ENCODE peak calls at places on chromosomes 7 and 10, in seven cellular contexts. One of them, this sample, is unnamed.

GRCh38 chr7:51123322-51124021 is 193.1 kb downstream of the COBL start:
- DNase-seq in heart left ventricle: peak; percentile 36
- DNase-seq in left ventricle myocardium inferior: no peak
- DNase-seq in lower lobe of right lung: no peak
- DNase-seq in cardiac muscle cell: no peak
- DNase-seq in astrocyte: peak; percentile 84
- DNase-seq in fibroblast of lung: peak; percentile 83
- DNase-seq in this sample: peak; percentile 72

GRCh38 chr7:18874875-18875274 is 242.6 kb downstream of the TWIST1 start:
- DNase-seq in heart left ventricle: no peak
- DNase-seq in left ventricle myocardium inferior: no peak
- DNase-seq in lower lobe of right lung: no peak
- DNase-seq in cardiac muscle cell: no peak
- DNase-seq in astrocyte: no peak
- DNase-seq in fibroblast of lung: peak; percentile 41
- DNase-seq in this sample: no peak

GRCh38 chr10:79542619-79543018 is 17.6 kb downstream of the SFTPA2 start:
- DNase-seq in heart left ventricle: no peak
- DNase-seq in left ventricle myocardium inferior: no peak
- DNase-seq in lower lobe of right lung: no peak
- DNase-seq in cardiac muscle cell: no peak
- DNase-seq in astrocyte: no peak
- DNase-seq in fibroblast of lung: no peak
- DNase-seq in this sample: no peak

GRCh38 chr10:48996-49395 is at the start of gene TUBB8:
- DNase-seq in heart left ventricle: no peak
- DNase-seq in left ventricle myocardium inferior: no peak
- DNase-seq in lower lobe of right lung: no peak
- DNase-seq in cardiac muscle cell: no peak
- DNase-seq in astrocyte: no peak
- DNase-seq in fibroblast of lung: no peak
- DNase-seq in this sample: no peak

GRCh38 chr7:21944616-21945373 is 904 bp downstream of the CDCA7L start:
- DNase-seq in heart left ventricle: peak; percentile 38
- DNase-seq in left ventricle myocardium inferior: peak; percentile 42
- DNase-seq in lower lobe of right lung: peak; percentile 84
- DNase-seq in cardiac muscle cell: peak; percentile 47
- DNase-seq in astrocyte: no peak
- DNase-seq in fibroblast of lung: no peak
- DNase-seq in this sample: no peak

GRCh38 chr10:59106441-59106840 is 70.0 kb upstream of the PHYHIPL start:
- DNase-seq in heart left ventricle: no peak
- DNase-seq in left ventricle myocardium inferior: no peak
- DNase-seq in lower lobe of right lung: no peak
- DNase-seq in cardiac muscle cell: no peak
- DNase-seq in astrocyte: no peak
- DNase-seq in fibroblast of lung: no peak
- DNase-seq in this sample: no peak

GRCh38 chr7:98137134-98137825 is 30.6 kb downstream of the LMTK2 start:
- DNase-seq in heart left ventricle: no peak
- DNase-seq in left ventricle myocardium inferior: no peak
- DNase-seq in lower lobe of right lung: no peak
- DNase-seq in cardiac muscle cell: no peak
- DNase-seq in astrocyte: no peak
- DNase-seq in fibroblast of lung: no peak
- DNase-seq in this sample: no peak

GRCh38 chr7:87600130-87601124 is at the start of gene ABCB1:
- DNase-seq in heart left ventricle: peak; percentile 54
- DNase-seq in left ventricle myocardium inferior: peak; percentile 33
- DNase-seq in lower lobe of right lung: peak; percentile 46
- DNase-seq in cardiac muscle cell: peak; percentile 59
- DNase-seq in astrocyte: peak; percentile 66
- DNase-seq in fibroblast of lung: peak; percentile 30
- DNase-seq in this sample: no peak

GRCh38 chr7:151727579-151728285 is 149.2 kb downstream of the PRKAG2 start:
- DNase-seq in heart left ventricle: peak; percentile 84
- DNase-seq in left ventricle myocardium inferior: peak; percentile 62
- DNase-seq in lower lobe of right lung: peak; percentile 67
- DNase-seq in cardiac muscle cell: no peak
- DNase-seq in astrocyte: peak; percentile 94
- DNase-seq in fibroblast of lung: peak; percentile 91
- DNase-seq in this sample: peak; percentile 92

GRCh38 chr7:514651-515598 is 4.7 kb downstream of the PDGFA start:
- DNase-seq in heart left ventricle: peak; percentile 60
- DNase-seq in left ventricle myocardium inferior: no peak
- DNase-seq in lower lobe of right lung: no peak
- DNase-seq in cardiac muscle cell: no peak
- DNase-seq in astrocyte: peak; percentile 43
- DNase-seq in fibroblast of lung: no peak
- DNase-seq in this sample: no peak
- H3K4me3 ChIP-seq in heart left ventricle: no peak overlapping the region
- H3K4me3 ChIP-seq in left ventricle myocardium inferior: peak overlapping the region; percentile 34
- H3K4me3 ChIP-seq in lower lobe of right lung: no peak overlapping the region
- H3K4me3 ChIP-seq in cardiac muscle cell: no peak overlapping the region
- H3K4me3 ChIP-seq in astrocyte: peak overlapping the region; percentile 27
- H3K4me3 ChIP-seq in fibroblast of lung: no peak overlapping the region
- H3K4me3 ChIP-seq in this sample: no peak overlapping the region

DNA sequence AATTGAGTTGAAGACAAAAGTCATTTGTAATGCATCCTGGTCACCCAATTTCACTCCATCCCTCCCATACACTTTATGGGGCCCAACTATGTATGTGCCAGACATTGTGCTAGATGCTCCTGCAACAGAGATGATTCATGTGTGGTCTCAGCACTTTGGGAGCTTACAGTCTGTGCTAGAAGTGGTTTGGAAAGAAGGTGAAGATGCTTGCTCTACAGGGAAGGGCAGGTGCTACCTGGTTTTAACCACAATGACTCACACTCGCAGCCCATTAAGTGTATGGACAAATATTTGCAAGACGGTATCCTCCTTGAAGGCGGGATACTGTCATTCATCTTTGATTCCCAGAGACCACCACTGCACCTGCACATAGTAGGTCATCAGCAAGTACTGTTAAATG is 257.6 kb downstream of the OTUD1 start:
- DNase-seq in heart left ventricle: no peak
- DNase-seq in left ventricle myocardium inferior: no peak
- DNase-seq in lower lobe of right lung: no peak
- DNase-seq in cardiac muscle cell: no peak
- DNase-seq in astrocyte: no peak
- DNase-seq in fibroblast of lung: no peak
- DNase-seq in this sample: no peak
- H3K27me3 ChIP-seq in heart left ventricle: peaks cover 45% of the 10 kb centered on the region
- H3K27me3 ChIP-seq in left ventricle myocardium inferior: peaks cover 92% of the 10 kb centered on the region
- H3K27me3 ChIP-seq in lower lobe of right lung: peaks cover 61% of the 10 kb centered on the region
- H3K27me3 ChIP-seq in cardiac muscle cell: peaks cover 99% of the 10 kb centered on the region
- H3K27me3 ChIP-seq in astrocyte: peaks cover 29% of the 10 kb centered on the region
- H3K27me3 ChIP-seq in fibroblast of lung: no peaks in the 10 kb centered on the region
- H3K27me3 ChIP-seq in this sample: peaks cover 19% of the 10 kb centered on the region

DNA sequence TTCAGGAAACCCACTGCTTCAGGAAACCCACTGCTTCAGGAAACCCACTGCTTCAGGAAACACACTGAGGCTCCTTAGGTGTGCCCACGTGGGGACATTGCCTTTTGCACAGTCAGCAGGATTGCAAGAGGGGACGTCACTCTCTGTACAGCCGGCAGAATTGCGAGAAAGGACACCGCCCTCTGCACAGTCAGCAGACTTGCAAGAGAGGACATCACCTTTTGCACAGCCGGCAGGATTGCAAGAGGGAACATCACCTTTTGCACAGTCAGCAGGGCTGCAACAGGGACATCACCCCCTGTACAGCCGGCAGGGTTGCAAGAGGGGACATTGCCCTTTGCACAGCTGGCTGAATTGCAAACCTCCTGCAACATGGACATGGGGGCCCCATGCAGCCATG is 407.6 kb downstream of the GLRX3 start:
- DNase-seq in heart left ventricle: no peak
- DNase-seq in left ventricle myocardium inferior: no peak
- DNase-seq in lower lobe of right lung: no peak
- DNase-seq in cardiac muscle cell: no peak
- DNase-seq in astrocyte: no peak
- DNase-seq in fibroblast of lung: no peak
- DNase-seq in this sample: no peak
- TF ChIP-seq CTCF in heart left ventricle: no peak
- TF ChIP-seq CTCF in left ventricle myocardium inferior: no peak
- TF ChIP-seq CTCF in lower lobe of right lung: no peak
- TF ChIP-seq CTCF in cardiac muscle cell: no peak
- TF ChIP-seq CTCF in astrocyte: no peak
- TF ChIP-seq CTCF in fibroblast of lung: no peak
- TF ChIP-seq CTCF in this sample: no peak

DNA sequence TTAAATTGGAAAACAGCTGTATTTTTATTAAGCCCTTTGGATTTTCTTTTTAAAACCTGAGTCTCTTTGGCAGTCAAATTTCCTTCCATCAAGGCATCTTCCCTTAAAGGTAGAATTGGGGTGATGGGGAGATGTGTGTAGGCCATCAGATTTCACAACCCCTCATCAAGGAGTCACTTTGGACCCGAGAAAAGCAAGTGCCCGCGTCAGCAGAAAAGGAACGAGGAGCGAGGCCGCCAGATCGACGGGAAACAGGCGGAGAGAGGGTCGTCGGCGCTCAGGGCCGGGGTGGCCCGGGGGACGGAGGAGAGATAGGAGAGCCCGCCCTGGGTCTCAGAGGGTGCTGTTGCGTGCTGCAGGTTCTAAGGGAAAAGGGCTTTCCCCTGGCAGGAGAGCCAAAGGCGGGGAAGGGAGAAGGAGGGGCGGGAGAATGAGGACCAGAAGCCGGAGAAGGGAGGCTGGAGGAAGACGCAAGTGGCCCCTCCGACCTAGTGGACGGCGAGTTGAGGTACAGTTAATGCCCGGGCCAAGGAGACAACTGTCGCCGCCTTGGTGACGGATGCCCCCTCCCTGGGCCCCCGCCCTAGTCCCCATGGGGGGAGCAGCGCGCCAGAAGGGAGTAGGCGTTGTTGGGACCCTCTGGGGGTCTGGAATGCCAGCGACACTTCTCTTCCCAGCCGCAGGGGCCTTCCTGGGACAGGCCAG is 11.5 kb upstream of the GATA3 start:
- DNase-seq in heart left ventricle: no peak
- DNase-seq in left ventricle myocardium inferior: no peak
- DNase-seq in lower lobe of right lung: no peak
- DNase-seq in cardiac muscle cell: no peak
- DNase-seq in astrocyte: no peak
- DNase-seq in fibroblast of lung: no peak
- DNase-seq in this sample: no peak
- H3K4me3 ChIP-seq in heart left ventricle: no peak overlapping the region
- H3K4me3 ChIP-seq in left ventricle myocardium inferior: no peak overlapping the region
- H3K4me3 ChIP-seq in lower lobe of right lung: no peak overlapping the region
- H3K4me3 ChIP-seq in cardiac muscle cell: no peak overlapping the region
- H3K4me3 ChIP-seq in astrocyte: no peak overlapping the region
- H3K4me3 ChIP-seq in fibroblast of lung: no peak overlapping the region
- H3K4me3 ChIP-seq in this sample: no peak overlapping the region

This sample was measured in BJ.